ENCODE peak calls at places on chromosomes 4 and X, in five cellular contexts. One of them, this sample, is unnamed.

GRCh38 chr4:135371137-135371536 is 1169.5 kb upstream of the PABPC4L start:
- DNase-seq in fibroblast of lung: no peak
- DNase-seq in GM12878: no peak
- DNase-seq in HCT116: no peak
- DNase-seq in H9: peak; percentile 50
- DNase-seq in this sample: no peak

GRCh38 chrX:52271212-52271611 is 86.5 kb downstream of the MAGED4 start:
- DNase-seq in fibroblast of lung: peak; percentile 3
- DNase-seq in GM12878: no peak
- DNase-seq in HCT116: no peak
- DNase-seq in H9: peak; percentile 67
- DNase-seq in this sample: peak; percentile 23

GRCh38 chr4:3408793-3409330 is 32.9 kb upstream of the HGFAC start:
- DNase-seq in fibroblast of lung: no peak
- DNase-seq in GM12878: no peak
- DNase-seq in HCT116: no peak
- DNase-seq in H9: peak; percentile 23
- DNase-seq in this sample: no peak

GRCh38 chrX:40933132-40934078 is 151.8 kb upstream of the USP9X start:
- DNase-seq in fibroblast of lung: peak; percentile 68
- DNase-seq in GM12878: peak; percentile 31
- DNase-seq in HCT116: no peak
- DNase-seq in H9: no peak
- DNase-seq in this sample: peak; percentile 27

GRCh38 chr4:1628892-1629703 is 55.0 kb downstream of the FAM53A start:
- DNase-seq in fibroblast of lung: peak; percentile 15
- DNase-seq in GM12878: no peak
- DNase-seq in HCT116: peak; percentile 4
- DNase-seq in H9: peak; percentile 82
- DNase-seq in this sample: peak; percentile 51

GRCh38 chrX:31633349-31633748 is 561.5 kb upstream of the FTHL17 start:
- DNase-seq in fibroblast of lung: no peak
- DNase-seq in GM12878: no peak
- DNase-seq in HCT116: no peak
- DNase-seq in H9: no peak
- DNase-seq in this sample: no peak

GRCh38 chrX:153769158-153769864 is 5.3 kb downstream of the PLXNB3 start:
- DNase-seq in fibroblast of lung: no peak
- DNase-seq in GM12878: no peak
- DNase-seq in HCT116: no peak
- DNase-seq in H9: peak; percentile 25
- DNase-seq in this sample: no peak

GRCh38 chr4:48483006-48483776 is at the start of gene SLC10A4:
- DNase-seq in fibroblast of lung: no peak
- DNase-seq in GM12878: no peak
- DNase-seq in HCT116: no peak
- DNase-seq in H9: peak; percentile 63
- DNase-seq in this sample: no peak

GRCh38 chr4:169439244-169439643 is 168.5 kb upstream of the SH3RF1 start:
- DNase-seq in fibroblast of lung: peak; percentile 60
- DNase-seq in GM12878: no peak
- DNase-seq in HCT116: no peak
- DNase-seq in H9: no peak
- DNase-seq in this sample: no peak

GRCh38 chrX:134658421-134658896 is at the start of gene PLAC1:
- DNase-seq in fibroblast of lung: no peak
- DNase-seq in GM12878: no peak
- DNase-seq in HCT116: no peak
- DNase-seq in H9: no peak
- DNase-seq in this sample: peak; percentile 30

GRCh38 chr4:107619065-107619464 is 101.0 kb downstream of the PAPSS1 start:
- DNase-seq in fibroblast of lung: peak; percentile 39
- DNase-seq in GM12878: no peak
- DNase-seq in HCT116: no peak
- DNase-seq in H9: no peak
- DNase-seq in this sample: no peak

GRCh38 chr4:167233523-167234387 is 539 bp downstream of the SPOCK3 start:
- DNase-seq in fibroblast of lung: peak; percentile 3
- DNase-seq in GM12878: no peak
- DNase-seq in HCT116: no peak
- DNase-seq in H9: peak; percentile 37
- DNase-seq in this sample: peak; percentile 26

GRCh38 chr4:73679836-73680235 is 59.6 kb upstream of the RASSF6 start:
- DNase-seq in fibroblast of lung: peak; percentile 34
- DNase-seq in GM12878: no peak
- DNase-seq in HCT116: no peak
- DNase-seq in H9: no peak
- DNase-seq in this sample: peak; percentile 99

GRCh38 chr4:86296865-86297264 is 63.0 kb downstream of the MAPK10 start:
- DNase-seq in fibroblast of lung: no peak
- DNase-seq in GM12878: no peak
- DNase-seq in HCT116: no peak
- DNase-seq in H9: no peak
- DNase-seq in this sample: no peak

GRCh38 chr4:6110681-6111353 is 89.5 kb downstream of the JAKMIP1 start:
- DNase-seq in fibroblast of lung: no peak
- DNase-seq in GM12878: no peak
- DNase-seq in HCT116: no peak
- DNase-seq in H9: no peak
- DNase-seq in this sample: no peak

GRCh38 chr4:18075823-18076433 is 54.4 kb upstream of the LCORL start:
- DNase-seq in fibroblast of lung: peak; percentile 2
- DNase-seq in GM12878: no peak
- DNase-seq in HCT116: peak; percentile 52
- DNase-seq in H9: peak; percentile 50
- DNase-seq in this sample: peak; percentile 47

GRCh38 chrX:134237363-134237702 is 351 bp downstream of the CCDC160 start:
- DNase-seq in fibroblast of lung: no peak
- DNase-seq in GM12878: no peak
- DNase-seq in HCT116: no peak
- DNase-seq in H9: no peak
- DNase-seq in this sample: no peak

GRCh38 chr4:31088600-31089230 is 368.5 kb downstream of the PCDH7 start:
- DNase-seq in fibroblast of lung: peak; percentile 90
- DNase-seq in GM12878: no peak
- DNase-seq in HCT116: peak; percentile 72
- DNase-seq in H9: no peak
- DNase-seq in this sample: peak; percentile 65

GRCh38 chr4:185504098-185505047 is 30.9 kb downstream of the PDLIM3 start:
- DNase-seq in fibroblast of lung: peak; percentile 96
- DNase-seq in GM12878: no peak
- DNase-seq in HCT116: peak; percentile 74
- DNase-seq in H9: no peak
- DNase-seq in this sample: peak; percentile 52

GRCh38 chrX:97117572-97117971 is 233.9 kb downstream of the RPA4 start:
- DNase-seq in fibroblast of lung: no peak
- DNase-seq in GM12878: no peak
- DNase-seq in HCT116: no peak
- DNase-seq in H9: no peak
- DNase-seq in this sample: no peak

GRCh38 chr4:43776371-43776770 is 672.2 kb downstream of the KCTD8 start:
- DNase-seq in fibroblast of lung: peak; percentile 19
- DNase-seq in GM12878: no peak
- DNase-seq in HCT116: no peak
- DNase-seq in H9: no peak
- DNase-seq in this sample: peak; percentile 52

GRCh38 chrX:151977009-151977408 is 2.5 kb upstream of the GABRE start:
- DNase-seq in fibroblast of lung: no peak
- DNase-seq in GM12878: no peak
- DNase-seq in HCT116: no peak
- DNase-seq in H9: no peak
- DNase-seq in this sample: no peak

GRCh38 chrX:16711219-16712115 is 1.0 kb downstream of the CTPS2 start:
- DNase-seq in fibroblast of lung: peak; percentile 3
- DNase-seq in GM12878: no peak
- DNase-seq in HCT116: no peak
- DNase-seq in H9: no peak
- DNase-seq in this sample: peak; percentile 18

GRCh38 chrX:153871451-153871850 is 14.5 kb downstream of the L1CAM start:
- DNase-seq in fibroblast of lung: no peak
- DNase-seq in GM12878: no peak
- DNase-seq in HCT116: no peak
- DNase-seq in H9: no peak
- DNase-seq in this sample: no peak

GRCh38 chr4:101119141-101119540 is 228.2 kb downstream of the PPP3CA start:
- DNase-seq in fibroblast of lung: no peak
- DNase-seq in GM12878: no peak
- DNase-seq in HCT116: no peak
- DNase-seq in H9: no peak
- DNase-seq in this sample: no peak

GRCh38 chr4:130336585-130337217 is 1240.7 kb downstream of the C4orf33 start:
- DNase-seq in fibroblast of lung: peak; percentile 45
- DNase-seq in GM12878: no peak
- DNase-seq in HCT116: peak; percentile 26
- DNase-seq in H9: no peak
- DNase-seq in this sample: no peak

GRCh38 chr4:1503583-1504471 is 97.6 kb upstream of the NKX1-1 start:
- DNase-seq in fibroblast of lung: no peak
- DNase-seq in GM12878: no peak
- DNase-seq in HCT116: no peak
- DNase-seq in H9: peak; percentile 24
- DNase-seq in this sample: no peak

GRCh38 chr4:56062527-56062926 is 113.8 kb downstream of the CEP135 start:
- DNase-seq in fibroblast of lung: no peak
- DNase-seq in GM12878: no peak
- DNase-seq in HCT116: no peak
- DNase-seq in H9: no peak
- DNase-seq in this sample: no peak

GRCh38 chr4:168587326-168588125 is 90.7 kb downstream of the PALLD start:
- DNase-seq in fibroblast of lung: peak; percentile 81
- DNase-seq in GM12878: no peak
- DNase-seq in HCT116: peak; percentile 89
- DNase-seq in H9: no peak
- DNase-seq in this sample: peak; percentile 95

GRCh38 chr4:177117256-177117655 is 192.4 kb upstream of the NEIL3 start:
- DNase-seq in fibroblast of lung: no peak
- DNase-seq in GM12878: no peak
- DNase-seq in HCT116: no peak
- DNase-seq in H9: no peak
- DNase-seq in this sample: no peak

GRCh38 chrX:129433945-129434344 is 89.3 kb downstream of the SMARCA1 start:
- DNase-seq in fibroblast of lung: no peak
- DNase-seq in GM12878: no peak
- DNase-seq in HCT116: no peak
- DNase-seq in H9: no peak
- DNase-seq in this sample: no peak

GRCh38 chr4:48178931-48179330 is 44.9 kb upstream of the TXK start:
- DNase-seq in fibroblast of lung: no peak
- DNase-seq in GM12878: no peak
- DNase-seq in HCT116: no peak
- DNase-seq in H9: peak; percentile 33
- DNase-seq in this sample: no peak

GRCh38 chr4:18464160-18464559 is 442.6 kb upstream of the LCORL start:
- DNase-seq in fibroblast of lung: no peak
- DNase-seq in GM12878: no peak
- DNase-seq in HCT116: no peak
- DNase-seq in H9: no peak
- DNase-seq in this sample: no peak

GRCh38 chrX:77070108-77070918 is 376.9 kb upstream of the FGF16 start:
- DNase-seq in fibroblast of lung: no peak
- DNase-seq in GM12878: no peak
- DNase-seq in HCT116: no peak
- DNase-seq in H9: no peak
- DNase-seq in this sample: no peak
- H3K4me1 ChIP-seq in fibroblast of lung: no peaks in the 10 kb centered on the region
- H3K4me1 ChIP-seq in GM12878: no peaks in the 10 kb centered on the region
- H3K4me1 ChIP-seq in HCT116: no peaks in the 10 kb centered on the region
- H3K4me1 ChIP-seq in H9: no peaks in the 10 kb centered on the region
- H3K4me1 ChIP-seq in this sample: no peaks in the 10 kb centered on the region

DNA sequence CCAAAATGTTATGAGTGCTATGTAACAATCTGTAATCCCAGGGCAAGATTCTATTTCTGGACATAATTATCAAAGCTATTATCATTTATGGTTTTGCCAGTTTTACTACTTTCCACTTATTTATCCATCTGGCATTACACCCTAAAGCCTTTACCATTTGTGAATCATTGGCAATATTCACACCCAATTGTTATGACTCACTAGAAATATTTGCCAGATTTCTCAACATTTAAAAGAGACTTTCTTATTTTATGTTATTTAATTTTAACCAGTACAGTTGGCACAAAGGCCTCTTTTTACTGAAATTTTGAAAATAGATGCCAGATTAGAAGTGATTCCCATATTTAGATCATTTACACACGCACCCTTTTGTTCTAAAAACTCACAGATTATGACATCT is 242.7 kb upstream of the WDFY3 start:
- DNase-seq in fibroblast of lung: peak; percentile 5
- DNase-seq in GM12878: no peak
- DNase-seq in HCT116: peak; percentile 26
- DNase-seq in H9: no peak
- DNase-seq in this sample: peak; percentile 65
- H3K4me2 ChIP-seq in fibroblast of lung: no peak overlapping the region
- H3K4me2 ChIP-seq in GM12878: no peak overlapping the region
- H3K4me2 ChIP-seq in HCT116: peak overlapping the region; percentile 47
- H3K4me2 ChIP-seq in H9: no peak overlapping the region
- H3K4me2 ChIP-seq in this sample: no peak overlapping the region

DNA sequence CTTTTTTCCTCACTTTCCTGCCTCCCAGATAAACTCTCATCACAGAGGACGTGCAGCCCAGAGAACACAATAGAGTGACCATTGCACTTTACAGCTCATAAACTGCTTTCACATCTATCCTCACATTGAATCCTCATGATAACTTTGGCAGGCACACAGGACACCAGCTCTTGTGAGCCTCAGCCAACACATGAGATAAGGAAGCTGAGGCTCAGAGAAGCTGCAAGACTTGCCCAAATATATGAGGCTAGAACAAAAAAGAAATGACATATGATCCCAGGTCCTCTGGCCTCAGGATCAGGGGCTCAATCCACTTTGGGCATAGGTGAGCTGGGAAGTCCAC is 85.0 kb upstream of the CPEB2 start:
- DNase-seq in fibroblast of lung: no peak
- DNase-seq in GM12878: no peak
- DNase-seq in HCT116: no peak
- DNase-seq in H9: no peak
- DNase-seq in this sample: no peak
- H3K9ac ChIP-seq in fibroblast of lung: no peak overlapping the region
- H3K9ac ChIP-seq in GM12878: no peak overlapping the region
- H3K9ac ChIP-seq in HCT116: no peak overlapping the region
- H3K9ac ChIP-seq in H9: no peak overlapping the region
- H3K9ac ChIP-seq in this sample: peak overlapping the region; percentile 38

GRCh38 chrX:3145716-3146115 is 104.4 kb downstream of the ARSF start:
- DNase-seq in fibroblast of lung: no peak
- DNase-seq in GM12878: no peak
- DNase-seq in HCT116: no peak
- DNase-seq in H9: no peak
- DNase-seq in this sample: no peak
- H3K4me1 ChIP-seq in fibroblast of lung: no peaks in the 10 kb centered on the region
- H3K4me1 ChIP-seq in GM12878: no peaks in the 10 kb centered on the region
- H3K4me1 ChIP-seq in HCT116: peaks cover 14% of the 10 kb centered on the region
- H3K4me1 ChIP-seq in H9: peaks cover 6% of the 10 kb centered on the region
- H3K4me1 ChIP-seq in this sample: no peaks in the 10 kb centered on the region

GRCh38 chrX:78655642-78656041 is 3.5 kb downstream of the RTL3 start:
- DNase-seq in fibroblast of lung: no peak
- DNase-seq in GM12878: no peak
- DNase-seq in HCT116: no peak
- DNase-seq in H9: no peak
- DNase-seq in this sample: no peak

GRCh38 chrX:78650906-78651437 is 8.2 kb downstream of the RTL3 start:
- DNase-seq in fibroblast of lung: peak; percentile 67
- DNase-seq in GM12878: peak; percentile 72
- DNase-seq in HCT116: no peak
- DNase-seq in H9: no peak
- DNase-seq in this sample: peak; percentile 2

GRCh38 chrX:78658851-78659744 is at the start of gene RTL3:
- DNase-seq in fibroblast of lung: peak; percentile 56
- DNase-seq in GM12878: no peak
- DNase-seq in HCT116: no peak
- DNase-seq in H9: no peak
- DNase-seq in this sample: peak; percentile 73

GRCh38 chrX:78652971-78653822 is 5.9 kb downstream of the RTL3 start:
- DNase-seq in fibroblast of lung: peak; percentile 75
- DNase-seq in GM12878: no peak
- DNase-seq in HCT116: no peak
- DNase-seq in H9: no peak
- DNase-seq in this sample: peak; percentile 88
- H3K4me2 ChIP-seq in fibroblast of lung: no peak overlapping the region
- H3K4me2 ChIP-seq in GM12878: peak overlapping the region; percentile 14
- H3K4me2 ChIP-seq in HCT116: no peak overlapping the region
- H3K4me2 ChIP-seq in H9: no peak overlapping the region
- H3K4me2 ChIP-seq in this sample: peak overlapping the region; percentile 64